ENCODE peak calls at places on chromosomes 6 and 20, in nine cellular contexts. G is effector CD4-positive, alpha-beta T cell; O is ELR; X is stimulated activated CD4-positive, alpha-beta T cell treated with anti-CD3 and anti-CD28 coated beads, Interleukin-2, amount 100 ng/mL, for 48 hours; K is neural crest cell; M is A549; T is stimulated activated naive CD4-positive, alpha-beta T cell; Z is Kasumi-1; V is kidney tubule cell. A is an unnamed sample.

GRCh38 chr20:53186630-53187029 is 214.5 kb downstream of the TSHZ2 start:
- DNase-seq in G (no peak), O (no peak), X (no peak), K (no peak), M (no peak), T (no peak), Z (no peak), V (no peak), A (no peak)

GRCh38 chr6:45566882-45567281 is 189.1 kb upstream of the SUPT3H start:
- DNase-seq in G (no peak), O (peak; percentile 68), X (no peak), K (no peak), M (no peak), T (no peak), Z (no peak), V (peak; percentile 83), A (no peak)

GRCh38 chr6:113634352-113635163 is 222.6 kb upstream of the MARCKS start:
- DNase-seq in G (no peak), O (peak; percentile 68), X (no peak), K (no peak), M (no peak), T (no peak), Z (peak; percentile 38), V (peak; percentile 77), A (no peak)

GRCh38 chr6:142885182-142885867 is 59.7 kb downstream of the HIVEP2 start:
- DNase-seq in G (peak; percentile 58), O (peak; percentile 99), X (peak; percentile 28), K (no peak), M (peak; percentile 41), T (peak; percentile 55), Z (peak; percentile 34), V (peak; percentile 100), A (peak; percentile 52)

GRCh38 chr6:106745396-106745795 is 116.0 kb downstream of the QRSL1 start:
- DNase-seq in G (no peak), O (no peak), X (no peak), K (no peak), M (no peak), T (no peak), Z (no peak), V (no peak), A (no peak)

GRCh38 chr6:128889870-128890269 is 6.9 kb downstream of the LAMA2 start:
- DNase-seq in G (no peak), O (no peak), X (no peak), K (no peak), M (no peak), T (no peak), Z (no peak), V (no peak), A (no peak)

GRCh38 chr6:37860226-37860839 is 40.8 kb downstream of the ZFAND3 start:
- DNase-seq in G (peak; percentile 8), O (peak; percentile 73), X (peak; percentile 20), K (peak; percentile 10), M (peak; percentile 12), T (no peak), Z (peak; percentile 49), V (peak; percentile 41), A (no peak)

GRCh38 chr20:22449115-22449973 is 135.0 kb downstream of the FOXA2 start:
- DNase-seq in G (no peak), O (no peak), X (no peak), K (no peak), M (no peak), T (no peak), Z (no peak), V (peak; percentile 84), A (no peak)

GRCh38 chr20:329851-330232 is 4.5 kb downstream of the SOX12 start:
- DNase-seq in G (no peak), O (no peak), X (no peak), K (no peak), M (no peak), T (no peak), Z (no peak), V (no peak), A (no peak)

GRCh38 chr6:148932731-148933130 is 185.9 kb downstream of the UST start:
- DNase-seq in G (no peak), O (no peak), X (no peak), K (no peak), M (no peak), T (no peak), Z (no peak), V (no peak), A (no peak)

A was measured in CD14-positive monocyte.